ENCODE peak calls at places on chromosomes 3 and 15, in seven cellular contexts. T, Y, D, O, L, W and Z are unnamed samples.

GRCh38 chr15:41885841-41886240 is 8.0 kb downstream of the SPTBN5 start:
- DNase-seq in T (no peak), Y (no peak), D (no peak), O (no peak), L (no peak), W (no peak), Z (no peak)

GRCh38 chr15:96274698-96275097 is 55.8 kb upstream of the NR2F2 start:
- DNase-seq in T (no peak), Y (no peak), D (no peak), O (no peak), L (no peak), W (no peak), Z (no peak)

GRCh38 chr15:59111267-59111666 is 6.3 kb downstream of the CCNB2 start:
- DNase-seq in T (no peak), Y (no peak), D (no peak), O (no peak), L (no peak), W (no peak), Z (no peak)

GRCh38 chr3:158471639-158472294 is 99.2 kb upstream of the MLF1 start:
- DNase-seq in T (no peak), Y (no peak), D (no peak), O (no peak), L (peak), W (no peak), Z (no peak)

GRCh38 chr3:24220859-24221657 is 273.6 kb downstream of the THRB start:
- DNase-seq in T (no peak), Y (no peak), D (no peak), O (peak), L (peak), W (peak), Z (no peak)

GRCh38 chr15:85030301-85031049 is 48.8 kb downstream of the PDE8A start:
- DNase-seq in T (no peak), Y (no peak), D (no peak), O (no peak), L (no peak), W (no peak), Z (no peak)

GRCh38 chr3:124620600-124621063 is 109.6 kb upstream of the UMPS start:
- DNase-seq in T (peak), Y (no peak), D (peak), O (peak), L (no peak), W (no peak), Z (no peak)

GRCh38 chr15:77565516-77565915 is 67.2 kb downstream of the LINGO1 start:
- DNase-seq in T (no peak), Y (no peak), D (no peak), O (no peak), L (no peak), W (no peak), Z (no peak)

GRCh38 chr3:140610544-140610943 is 67.3 kb upstream of the TRIM42 start:
- DNase-seq in T (no peak), Y (no peak), D (no peak), O (no peak), L (no peak), W (no peak), Z (no peak)

GRCh38 chr15:57502116-57502515 is 89.6 kb upstream of the MYZAP start:
- DNase-seq in T (no peak), Y (no peak), D (no peak), O (no peak), L (no peak), W (no peak), Z (no peak)

GRCh38 chr3:120569224-120569915 is 26.8 kb upstream of the NDUFB4 start:
- DNase-seq in T (no peak), Y (no peak), D (no peak), O (no peak), L (no peak), W (no peak), Z (no peak)

GRCh38 chr3:71495708-71496472 is 87.6 kb downstream of the FOXP1 start:
- DNase-seq in T (no peak), Y (no peak), D (peak), O (no peak), L (no peak), W (peak), Z (no peak)

GRCh38 chr3:110608566-110608965 is 463.1 kb upstream of the NECTIN3 start:
- DNase-seq in T (no peak), Y (no peak), D (no peak), O (no peak), L (no peak), W (no peak), Z (no peak)

GRCh38 chr15:67133738-67134576 is 68.6 kb downstream of the SMAD3 start:
- DNase-seq in T (no peak), Y (no peak), D (no peak), O (peak), L (no peak), W (peak), Z (no peak)

GRCh38 chr3:97979610-97980009 is 7.4 kb upstream of the RIOX2 start:
- DNase-seq in T (no peak), Y (no peak), D (no peak), O (no peak), L (no peak), W (peak), Z (no peak)

GRCh38 chr15:52251144-52251860 is 44.3 kb downstream of the MYO5C start:
- DNase-seq in T (no peak), Y (no peak), D (no peak), O (no peak), L (no peak), W (no peak), Z (no peak)

GRCh38 chr3:142027713-142028112 is 121.6 kb downstream of the TFDP2 start:
- DNase-seq in T (no peak), Y (no peak), D (no peak), O (peak), L (no peak), W (peak), Z (no peak)

GRCh38 chr15:39593071-39594055 is 12.5 kb downstream of the THBS1 start:
- DNase-seq in T (no peak), Y (no peak), D (no peak), O (peak), L (no peak), W (no peak), Z (no peak)

GRCh38 chr3:71447197-71447596 is 136.3 kb downstream of the FOXP1 start:
- DNase-seq in T (no peak), Y (no peak), D (no peak), O (no peak), L (no peak), W (no peak), Z (no peak)

GRCh38 chr3:141476033-141476432 is 10.8 kb upstream of the RASA2 start:
- DNase-seq in T (no peak), Y (no peak), D (no peak), O (peak), L (no peak), W (no peak), Z (no peak)

GRCh38 chr3:170806676-170807075 is 63.3 kb downstream of the RPL22L1 start:
- DNase-seq in T (no peak), Y (no peak), D (no peak), O (no peak), L (no peak), W (no peak), Z (no peak)

GRCh38 chr15:64112904-64113303 is 17.1 kb downstream of the SNX1 start:
- DNase-seq in T (no peak), Y (no peak), D (no peak), O (no peak), L (no peak), W (no peak), Z (no peak)

GRCh38 chr3:12495749-12496452 is 11.6 kb downstream of the TSEN2 start:
- DNase-seq in T (no peak), Y (no peak), D (no peak), O (no peak), L (no peak), W (peak), Z (no peak)

GRCh38 chr3:117096549-117096948 is 387.0 kb downstream of the TUSC7 start:
- DNase-seq in T (no peak), Y (no peak), D (no peak), O (no peak), L (no peak), W (no peak), Z (no peak)

GRCh38 chr3:58640700-58641372 is 25.7 kb downstream of the FAM3D start:
- DNase-seq in T (peak), Y (peak), D (peak), O (peak), L (peak), W (peak), Z (peak)

GRCh38 chr15:64162478-64162868 is 349 bp downstream of the PPIB start:
- DNase-seq in T (no peak), Y (no peak), D (peak), O (no peak), L (no peak), W (no peak), Z (peak)

GRCh38 chr3:32531010-32531647 is 28.5 kb upstream of the CMTM6 start:
- DNase-seq in T (no peak), Y (no peak), D (no peak), O (no peak), L (no peak), W (no peak), Z (no peak)

GRCh38 chr15:98382139-98382538 is 266.2 kb upstream of the IGF1R start:
- DNase-seq in T (no peak), Y (no peak), D (no peak), O (no peak), L (no peak), W (peak), Z (no peak)

GRCh38 chr3:18422972-18423371 is 2.2 kb downstream of the SATB1 start:
- DNase-seq in T (no peak), Y (no peak), D (no peak), O (no peak), L (no peak), W (peak), Z (no peak)

GRCh38 chr3:107992976-107993684 is 97.7 kb downstream of the CD47 start:
- DNase-seq in T (no peak), Y (no peak), D (no peak), O (no peak), L (no peak), W (no peak), Z (no peak)

DNA sequence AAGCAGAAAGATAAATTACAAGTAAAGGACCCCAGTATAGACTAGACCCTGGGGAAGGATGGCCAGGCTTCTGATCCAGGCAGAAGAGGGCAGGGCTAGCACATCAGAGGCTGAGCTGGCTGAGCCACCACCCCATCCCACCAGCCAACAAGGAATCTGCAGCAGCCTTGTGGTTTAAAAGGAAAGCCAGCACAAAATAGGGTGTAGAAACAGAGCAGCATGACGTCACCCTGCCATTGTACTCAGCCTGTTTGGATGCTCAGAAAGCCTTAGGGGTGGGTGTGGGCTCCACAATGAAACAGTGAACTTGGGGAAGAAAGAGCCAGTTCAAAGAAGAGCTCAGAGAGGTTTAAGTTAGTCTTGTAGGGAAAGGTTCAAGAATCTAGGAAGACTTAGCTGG is 28.2 kb downstream of the DUOX1 start:
- DNase-seq in T (no peak), Y (no peak), D (no peak), O (no peak), L (no peak), W (peak), Z (no peak)
- H3K27ac ChIP-seq in T (no peak), Y (no peak), D (no peak), O (no peak), L (no peak), W (no peak), Z (peak)

DNA sequence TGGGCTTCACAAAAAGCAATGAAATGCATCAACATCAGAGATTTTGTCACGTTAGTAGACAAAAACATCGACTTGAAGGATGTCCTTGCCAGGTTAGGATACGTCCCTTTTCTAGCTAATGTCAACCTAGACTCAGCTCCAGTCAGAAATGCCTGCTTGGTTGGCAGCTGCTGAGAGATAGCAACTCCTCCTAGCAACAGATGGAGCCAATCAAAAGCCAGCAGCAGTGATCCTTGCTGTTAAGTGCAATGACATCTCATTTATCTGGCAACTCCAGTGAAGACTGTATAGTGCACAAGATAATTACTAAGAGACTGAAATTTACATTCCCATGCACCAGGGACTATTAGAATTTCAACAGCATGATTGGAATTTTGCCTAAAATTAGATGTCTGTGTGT is 424.1 kb downstream of the FGF12 start:
- DNase-seq in T (no peak), Y (no peak), D (no peak), O (no peak), L (no peak), W (peak), Z (no peak)
- TF ChIP-seq POLR2AphosphoS5 in T (no peak), Y (no peak), D (no peak), O (no peak), L (no peak), W (no peak), Z (no peak)

GRCh38 chr3:196272826-196273225 is 14.7 kb downstream of the PCYT1A start:
- DNase-seq in T (no peak), Y (no peak), D (no peak), O (no peak), L (no peak), W (no peak), Z (no peak)

GRCh38 chr3:196273655-196274054 is 13.9 kb downstream of the PCYT1A start:
- DNase-seq in T (no peak), Y (no peak), D (no peak), O (no peak), L (no peak), W (no peak), Z (no peak)

GRCh38 chr3:196268270-196269163 is 19.0 kb downstream of the PCYT1A start:
- DNase-seq in T (no peak), Y (no peak), D (peak), O (no peak), L (no peak), W (peak), Z (no peak)

GRCh38 chr3:196274585-196274984 is 12.9 kb downstream of the PCYT1A start:
- DNase-seq in T (no peak), Y (no peak), D (peak), O (no peak), L (no peak), W (no peak), Z (no peak)

GRCh38 chr3:196270499-196270898 is 17.0 kb downstream of the PCYT1A start:
- DNase-seq in T (no peak), Y (no peak), D (no peak), O (no peak), L (no peak), W (no peak), Z (no peak)
- H3K27ac ChIP-seq in T (no peak), Y (no peak), D (no peak), O (no peak), L (no peak), W (no peak), Z (no peak)

DNA sequence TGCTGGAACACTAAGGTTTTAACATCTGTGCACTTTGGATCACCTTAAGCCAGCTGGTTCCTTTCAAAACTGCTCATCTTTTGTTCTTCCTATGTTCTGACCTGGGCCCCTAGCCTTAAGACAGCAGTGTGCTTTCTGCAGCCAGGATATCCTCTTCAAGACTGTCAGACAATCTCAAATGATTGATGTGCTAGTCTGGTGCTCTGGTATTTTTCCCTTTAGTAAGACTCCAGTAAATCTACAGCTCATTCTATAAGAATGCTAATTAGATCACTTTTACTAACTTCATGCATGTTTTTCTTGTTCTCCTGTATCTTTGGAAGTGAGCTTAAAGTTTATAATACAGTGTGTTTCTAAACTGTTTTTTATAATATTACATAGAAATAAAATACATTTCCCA is 220.8 kb upstream of the NANOGP8 start:
- DNase-seq in T (no peak), Y (no peak), D (peak), O (no peak), L (no peak), W (no peak), Z (no peak)
- TF ChIP-seq POLR2AphosphoS5 in T (no peak), Y (no peak), D (no peak), O (no peak), L (no peak), W (no peak), Z (no peak)

DNA sequence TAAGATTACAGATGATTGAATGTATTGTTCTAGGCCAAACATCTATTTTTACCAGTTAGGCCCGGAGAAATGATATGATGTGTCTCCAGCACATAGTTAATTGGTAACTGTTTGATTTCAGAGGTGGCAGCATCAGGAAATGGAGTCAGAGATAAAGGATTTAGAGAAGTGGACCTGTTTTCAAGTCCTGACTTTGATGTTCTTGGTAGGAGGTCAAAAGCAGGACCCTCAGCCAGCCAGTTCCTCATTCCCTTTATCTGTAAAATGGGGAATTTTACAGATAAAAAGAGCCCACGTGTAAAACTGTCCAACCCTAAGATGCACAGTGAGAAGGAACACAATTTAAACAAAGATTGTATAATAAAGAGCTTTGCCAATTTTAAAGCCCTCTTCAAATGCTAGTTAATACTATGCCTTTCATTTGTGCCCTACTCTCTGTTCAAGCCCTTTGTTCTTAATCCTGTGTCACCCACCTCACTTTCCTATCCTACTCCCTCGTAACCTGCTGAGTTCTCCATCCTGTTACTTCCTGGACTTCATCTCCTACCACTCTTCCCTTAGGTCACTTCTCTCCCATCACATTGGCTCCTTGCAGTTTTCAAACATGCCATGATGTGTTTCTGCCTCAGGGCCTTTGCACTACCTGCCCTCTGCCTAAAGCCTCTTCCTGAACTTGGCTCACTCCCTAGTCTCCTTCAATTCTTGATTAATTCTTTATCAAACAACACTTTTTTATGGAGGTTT is 2.6 kb downstream of the TMEM212 start:
- DNase-seq in T (no peak), Y (no peak), D (no peak), O (no peak), L (no peak), W (no peak), Z (no peak)
- H3K27ac ChIP-seq in T (no peak), Y (no peak), D (no peak), O (no peak), L (no peak), W (no peak), Z (no peak)

DNA sequence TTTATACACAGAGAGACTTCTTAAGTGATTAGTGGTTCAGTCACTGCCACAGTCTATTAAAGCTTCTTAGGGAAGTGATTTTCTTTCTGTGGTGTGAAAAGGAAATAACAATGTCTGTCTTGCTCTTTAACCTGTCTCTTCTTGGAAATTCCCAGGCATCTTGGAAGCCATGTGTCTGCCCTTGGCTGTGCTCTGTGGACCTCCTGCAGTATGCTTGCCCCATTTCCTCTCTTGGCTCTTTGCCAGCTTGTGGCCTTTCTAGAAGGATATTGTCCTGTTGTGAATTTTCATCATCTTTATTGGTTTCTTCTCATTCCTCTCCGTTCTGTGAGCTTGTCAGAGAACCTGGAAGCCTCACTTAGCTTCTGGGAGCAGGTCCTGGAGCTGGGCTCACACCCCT is 338.4 kb upstream of the C2CD4B start:
- DNase-seq in T (no peak), Y (no peak), D (no peak), O (no peak), L (no peak), W (no peak), Z (no peak)
- TF ChIP-seq POLR2AphosphoS5 in T (no peak), Y (no peak), D (no peak), O (no peak), L (no peak), W (no peak), Z (no peak)

DNA sequence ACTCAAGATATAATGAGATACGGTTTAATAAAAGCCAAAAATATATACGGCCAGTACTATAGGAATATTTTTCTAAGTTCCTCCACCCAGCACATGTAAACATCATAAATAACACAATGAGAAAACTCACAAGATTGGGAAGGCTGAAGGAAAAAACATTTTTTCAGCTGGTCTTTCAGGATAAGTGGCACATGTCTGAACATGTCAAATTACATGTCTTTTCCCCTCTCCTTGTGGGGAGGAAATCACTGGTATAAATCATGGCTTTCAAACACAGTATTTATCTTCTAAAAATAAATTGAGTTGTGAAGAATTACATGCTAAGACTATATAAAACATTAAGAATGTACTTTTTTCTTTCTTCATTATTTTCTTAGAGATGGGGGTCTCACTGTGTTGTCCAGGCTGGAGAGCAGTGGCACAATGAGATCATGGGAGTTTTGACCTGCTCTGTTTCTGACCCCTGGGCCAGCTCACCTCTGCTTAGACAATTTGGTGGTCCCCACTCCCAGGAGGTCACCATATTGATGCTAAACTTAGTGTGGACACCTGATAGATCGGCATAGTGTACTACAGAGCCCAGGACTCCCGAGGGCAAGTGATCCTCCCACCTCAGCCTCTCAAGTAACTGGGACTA is 32.8 kb downstream of the ETV5 start:
- DNase-seq in T (no peak), Y (no peak), D (no peak), O (no peak), L (no peak), W (no peak), Z (no peak)
- H3K27ac ChIP-seq in T (no peak), Y (no peak), D (no peak), O (no peak), L (no peak), W (no peak), Z (no peak)